ENCODE peak calls at places on chromosome 13, in five cellular contexts. D is thoracic aorta, R is lung, O is heart left ventricle, A is Panc1. H is an unnamed sample.

GRCh38 chr13:106302011-106302410 is 233.5 kb downstream of the EFNB2 start:
- DNase-seq in R (no peak), O (no peak), D (no peak), A (no peak), H (no peak)

GRCh38 chr13:80850771-80851170 is 509.8 kb upstream of the SPRY2 start:
- DNase-seq in O (no peak), D (no peak), A (no peak), R (no peak), H (no peak)

GRCh38 chr13:69319659-69320058 is 788.0 kb upstream of the ATXN8OS start:
- DNase-seq in D (no peak), O (no peak), A (no peak), R (no peak), H (no peak)

GRCh38 chr13:97148894-97149293 is 73.2 kb upstream of the MBNL2 start:
- DNase-seq in O (no peak), D (no peak), R (no peak), A (no peak), H (no peak)

GRCh38 chr13:33577037-33577436 is 240.9 kb upstream of the RFC3 start:
- DNase-seq in D (no peak), O (no peak), A (no peak), R (no peak), H (no peak)

GRCh38 chr13:98187155-98187726 is 10.2 kb upstream of the RNF113B start:
- DNase-seq in A (no peak), D (no peak), R (no peak), O (no peak), H (no peak)

GRCh38 chr13:29935309-29935981 is 85.0 kb upstream of the UBL3 start:
- DNase-seq in O (no peak), A (no peak), R (no peak), D (no peak), H (no peak)

GRCh38 chr13:40031031-40031430 is 375.6 kb downstream of the COG6 start:
- DNase-seq in D (no peak), A (no peak), R (no peak), O (no peak), H (peak; percentile 8)

GRCh38 chr13:64925727-64926126 is 2304.4 kb downstream of the PCDH9 start:
- DNase-seq in O (no peak), D (no peak), R (no peak), A (no peak), H (no peak)

GRCh38 chr13:114011226-114011625 is 37.4 kb upstream of the C13orf46 start:
- DNase-seq in A (no peak), O (peak; percentile 18), R (no peak), D (no peak), H (no peak)

GRCh38 chr13:40496035-40496810 is 170.2 kb downstream of the FOXO1 start:
- DNase-seq in D (no peak), A (no peak), R (no peak), O (no peak), H (no peak)

GRCh38 chr13:39881887-39882286 is 226.4 kb downstream of the COG6 start:
- DNase-seq in R (no peak), D (no peak), O (no peak), A (no peak), H (no peak)

GRCh38 chr13:45441633-45442032 is 23.1 kb upstream of the COG3 start:
- DNase-seq in O (no peak), R (no peak), D (no peak), A (no peak), H (no peak)

GRCh38 chr13:87661471-87661870 is 9.7 kb upstream of the SLITRK5 start:
- DNase-seq in O (no peak), R (no peak), A (no peak), D (no peak), H (no peak)

GRCh38 chr13:56986121-56986520 is 154.6 kb upstream of the PRR20A start:
- DNase-seq in D (no peak), R (no peak), A (no peak), O (no peak), H (no peak)

GRCh38 chr13:110269509-110270185 is 37.3 kb downstream of the COL4A1 start:
- DNase-seq in A (no peak), O (no peak), R (no peak), D (no peak), H (no peak)

GRCh38 chr13:47337781-47338507 is 441.1 kb upstream of the HTR2A start:
- DNase-seq in A (no peak), D (no peak), R (no peak), O (no peak), H (peak; percentile 23)

GRCh38 chr13:47168086-47168485 is 271.2 kb upstream of the HTR2A start:
- DNase-seq in D (no peak), A (no peak), R (no peak), O (no peak), H (no peak)

GRCh38 chr13:48873598-48873997 is 102.1 kb upstream of the FNDC3A start:
- DNase-seq in D (no peak), A (no peak), O (no peak), R (no peak), H (no peak)

GRCh38 chr13:48797127-48797526 is 143.4 kb downstream of the CYSLTR2 start:
- DNase-seq in R (no peak), A (no peak), D (no peak), O (no peak), H (no peak)

GRCh38 chr13:29508130-29508873 is 87.2 kb downstream of the SLC7A1 start:
- DNase-seq in R (peak; percentile 81), O (peak; percentile 90), A (peak; percentile 56), D (peak; percentile 45), H (peak; percentile 59)

GRCh38 chr13:80363890-80364503 is 23.1 kb upstream of the SPRY2 start:
- DNase-seq in R (no peak), A (no peak), O (no peak), D (no peak), H (no peak)

GRCh38 chr13:66933994-66934393 is 296.1 kb downstream of the PCDH9 start:
- DNase-seq in O (no peak), D (no peak), R (no peak), A (no peak), H (peak; percentile 86)

GRCh38 chr13:109989686-109990085 is 203.3 kb upstream of the IRS2 start:
- DNase-seq in R (no peak), A (no peak), O (no peak), D (no peak), H (no peak)

GRCh38 chr13:97226788-97227627 is 4.9 kb downstream of the MBNL2 start:
- DNase-seq in O (no peak), R (no peak), D (no peak), A (no peak), H (no peak)

GRCh38 chr13:99264053-99264452 is 5.9 kb upstream of the GPR18 start:
- DNase-seq in R (no peak), D (no peak), O (no peak), A (no peak), H (no peak)

GRCh38 chr13:64725492-64725891 is 2504.6 kb downstream of the PCDH9 start:
- DNase-seq in D (no peak), R (no peak), A (no peak), O (no peak), H (no peak)

GRCh38 chr13:100753391-100753790 is 78.8 kb upstream of the TMTC4 start:
- DNase-seq in D (no peak), A (no peak), O (no peak), R (no peak), H (no peak)

GRCh38 chr13:101127741-101128353 is 288.5 kb downstream of the NALCN start:
- DNase-seq in A (no peak), D (no peak), O (no peak), R (no peak), H (peak; percentile 4)

GRCh38 chr13:84487681-84488080 is 605.4 kb upstream of the SLITRK1 start:
- DNase-seq in O (no peak), D (no peak), R (no peak), A (no peak), H (no peak)

GRCh38 chr13:37303610-37304009 is 198.1 kb upstream of the CSNK1A1L start:
- DNase-seq in R (no peak), O (no peak), A (no peak), D (no peak), H (no peak)

DNA sequence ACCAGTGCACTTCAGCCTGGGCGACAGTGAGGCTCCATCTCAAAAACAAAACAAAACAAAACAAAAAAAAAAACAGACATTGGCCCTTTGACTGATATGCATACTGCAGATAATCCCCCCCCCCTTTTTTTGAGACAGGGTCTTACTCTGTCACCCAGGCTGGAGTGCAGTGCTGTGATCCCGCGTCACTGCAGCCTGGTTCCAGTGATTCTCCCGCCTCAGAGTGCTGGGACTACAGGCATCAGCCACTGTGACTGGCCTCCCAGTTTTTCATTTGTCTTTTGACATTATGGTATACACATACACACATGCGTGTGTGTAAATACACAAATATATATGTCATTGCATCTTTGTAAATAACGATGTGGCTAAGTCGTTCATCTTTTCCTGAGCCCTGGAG is 61.8 kb downstream of the ATP11A start:
- DNase-seq in R (no peak), A (no peak), O (no peak), D (no peak), H (no peak)
- H3K36me3 ChIP-seq in R (peaks cover 3% of the 10 kb centered on the region), A (no peaks in the 10 kb centered on the region), O (no peaks in the 10 kb centered on the region), D (no peaks in the 10 kb centered on the region), H (no peaks in the 10 kb centered on the region)

GRCh38 chr13:22298530-22298929 is 627.7 kb downstream of the FGF9 start:
- DNase-seq in A (no peak), D (no peak), O (no peak), R (no peak), H (no peak)
- H3K9me3 ChIP-seq in A (no peaks in the 10 kb centered on the region), D (no peaks in the 10 kb centered on the region), O (no peaks in the 10 kb centered on the region), R (peaks cover 6% of the 10 kb centered on the region), H (peaks cover 14% of the 10 kb centered on the region)

DNA sequence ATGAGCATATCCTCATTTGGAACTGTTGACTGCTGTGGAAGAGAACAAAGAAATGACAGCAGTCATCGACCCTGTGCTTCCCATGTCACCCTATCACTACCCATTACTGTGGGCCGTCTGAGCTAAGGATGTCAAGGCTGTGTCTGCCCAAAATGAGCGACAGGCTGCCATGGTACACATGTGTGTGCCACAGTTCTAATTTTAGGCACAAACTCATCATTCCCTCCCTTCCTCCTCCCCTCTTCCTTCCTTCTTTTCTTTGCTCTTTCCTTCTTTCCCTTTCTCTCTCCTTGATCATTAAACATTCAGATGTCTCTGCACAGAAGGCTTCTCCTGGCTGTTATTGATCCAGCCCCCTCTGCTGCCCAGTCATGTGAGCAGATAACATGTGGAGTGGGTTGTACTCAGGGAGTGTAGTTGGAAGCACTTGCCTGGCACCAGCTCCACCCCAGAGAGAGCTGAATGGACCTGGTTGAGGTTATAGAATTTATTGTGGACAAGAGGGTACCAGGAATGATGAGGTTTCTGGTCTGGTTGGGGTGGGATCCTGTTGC is 6.3 kb downstream of the FGF9 start:
- DNase-seq in D (no peak), O (no peak), A (no peak), R (no peak), H (no peak)
- H3K27me3 ChIP-seq in D (peaks cover 7% of the 10 kb centered on the region), O (peaks cover 29% of the 10 kb centered on the region), A (peaks cover 22% of the 10 kb centered on the region), R (no peaks in the 10 kb centered on the region), H (no peaks in the 10 kb centered on the region)

DNA sequence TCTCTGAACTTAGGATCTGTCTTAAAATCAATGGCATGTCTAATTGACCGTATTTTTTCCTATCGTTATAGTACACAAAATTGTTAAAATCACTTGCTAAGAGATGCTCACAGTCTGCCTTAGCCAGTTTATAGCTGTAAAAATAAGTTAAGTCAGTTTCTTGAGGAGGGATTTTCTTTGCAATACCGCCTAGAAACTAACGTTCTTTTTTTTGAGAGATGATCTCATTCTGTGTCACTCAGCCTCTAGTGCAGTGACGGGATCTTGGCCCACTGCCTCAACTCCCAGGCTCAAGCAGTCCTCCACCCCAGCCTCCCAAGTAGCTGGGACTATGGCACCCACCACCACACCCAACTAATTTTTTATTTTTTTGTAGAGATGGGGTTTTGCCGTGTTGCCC is 4.4 kb downstream of the CKAP2 start:
- DNase-seq in D (no peak), O (no peak), A (peak; percentile 38), R (no peak), H (peak; percentile 80)
- H3K36me3 ChIP-seq in D (peaks cover 9% of the 10 kb centered on the region), O (no peaks in the 10 kb centered on the region), A (peaks cover 48% of the 10 kb centered on the region), R (peaks cover 4% of the 10 kb centered on the region), H (peaks cover 72% of the 10 kb centered on the region)